ENCODE peak calls at places on chromosomes 13 and 19, in seven cellular contexts. S is HepG2, Z is HCT116, X is K562, H is SK-N-SH, G is H1, L is GM12878. V is an unnamed sample.

GRCh38 chr13:42035905-42036521 is 12.4 kb upstream of the DGKH start:
- DNase-seq in S (no peak), L (no peak), Z (no peak), G (no peak), H (no peak), X (no peak), V (no peak)

GRCh38 chr19:19321143-19321577 is 531 bp downstream of the MAU2 start:
- DNase-seq in L (no peak), Z (no peak), X (peak; percentile 46), H (peak; percentile 68), S (peak; percentile 55), G (no peak), V (no peak)

GRCh38 chr13:86447479-86447878 is 648.3 kb upstream of the SLITRK6 start:
- DNase-seq in S (no peak), L (no peak), G (no peak), Z (no peak), X (no peak), H (no peak), V (no peak)

GRCh38 chr19:3665681-3666544 is 34.4 kb downstream of the PIP5K1C start:
- DNase-seq in G (no peak), L (no peak), X (peak; percentile 87), H (peak; percentile 96), S (peak; percentile 13), Z (no peak), V (peak; percentile 23)

GRCh38 chr13:41588899-41589298 is 131.5 kb downstream of the RGCC start:
- DNase-seq in X (peak; percentile 52), S (peak; percentile 50), H (no peak), L (no peak), G (no peak), Z (peak; percentile 8), V (no peak)

GRCh38 chr13:73090812-73091187 is 32.0 kb downstream of the KLF5 start:
- DNase-seq in G (no peak), L (no peak), H (no peak), S (no peak), Z (no peak), X (no peak), V (no peak)

GRCh38 chr19:11181488-11181887 is 15.9 kb downstream of the KANK2 start:
- DNase-seq in S (no peak), L (no peak), Z (no peak), X (no peak), H (no peak), G (no peak), V (no peak)

GRCh38 chr13:40109324-40109958 is 454.0 kb downstream of the COG6 start:
- DNase-seq in L (no peak), G (no peak), X (no peak), S (no peak), Z (no peak), H (no peak), V (no peak)

GRCh38 chr19:10748924-10749434 is 31.1 kb downstream of the DNM2 start:
- DNase-seq in S (peak; percentile 94), H (peak; percentile 79), Z (peak; percentile 56), G (no peak), L (no peak), X (peak; percentile 77), V (no peak)

GRCh38 chr13:47816835-47817234 is 184.2 kb downstream of the SUCLA2 start:
- DNase-seq in H (no peak), X (no peak), G (no peak), L (no peak), S (no peak), Z (no peak), V (no peak)

GRCh38 chr13:99196466-99197256 is 4.0 kb upstream of the UBAC2 start:
- DNase-seq in G (no peak), Z (peak; percentile 54), S (no peak), H (no peak), X (no peak), L (no peak), V (no peak)

GRCh38 chr13:64453831-64454230 is 2776.3 kb downstream of the PCDH9 start:
- DNase-seq in X (no peak), H (peak; percentile 14), Z (no peak), G (no peak), S (no peak), L (no peak), V (no peak)

GRCh38 chr19:15181394-15181793 is 19.4 kb downstream of the NOTCH3 start:
- DNase-seq in Z (no peak), H (no peak), S (no peak), G (no peak), L (no peak), X (no peak), V (no peak)

GRCh38 chr19:38932425-38933179 is 1.9 kb downstream of the MRPS12 start:
- DNase-seq in H (no peak), L (no peak), X (no peak), S (peak; percentile 63), G (no peak), Z (peak; percentile 26), V (no peak)

GRCh38 chr13:19927117-19927734 is 31.3 kb upstream of the ZMYM2 start:
- DNase-seq in X (no peak), Z (peak; percentile 62), G (no peak), S (peak; percentile 21), H (no peak), L (no peak), V (peak; percentile 1)

GRCh38 chr19:56760842-56761241 is 79.7 kb downstream of the PEG3 start:
- DNase-seq in L (no peak), X (no peak), G (no peak), S (no peak), H (no peak), Z (no peak), V (no peak)

GRCh38 chr19:29535432-29535831 is 9.6 kb downstream of the VSTM2B start:
- DNase-seq in H (no peak), Z (no peak), X (no peak), L (no peak), G (no peak), S (no peak), V (no peak)

DNA sequence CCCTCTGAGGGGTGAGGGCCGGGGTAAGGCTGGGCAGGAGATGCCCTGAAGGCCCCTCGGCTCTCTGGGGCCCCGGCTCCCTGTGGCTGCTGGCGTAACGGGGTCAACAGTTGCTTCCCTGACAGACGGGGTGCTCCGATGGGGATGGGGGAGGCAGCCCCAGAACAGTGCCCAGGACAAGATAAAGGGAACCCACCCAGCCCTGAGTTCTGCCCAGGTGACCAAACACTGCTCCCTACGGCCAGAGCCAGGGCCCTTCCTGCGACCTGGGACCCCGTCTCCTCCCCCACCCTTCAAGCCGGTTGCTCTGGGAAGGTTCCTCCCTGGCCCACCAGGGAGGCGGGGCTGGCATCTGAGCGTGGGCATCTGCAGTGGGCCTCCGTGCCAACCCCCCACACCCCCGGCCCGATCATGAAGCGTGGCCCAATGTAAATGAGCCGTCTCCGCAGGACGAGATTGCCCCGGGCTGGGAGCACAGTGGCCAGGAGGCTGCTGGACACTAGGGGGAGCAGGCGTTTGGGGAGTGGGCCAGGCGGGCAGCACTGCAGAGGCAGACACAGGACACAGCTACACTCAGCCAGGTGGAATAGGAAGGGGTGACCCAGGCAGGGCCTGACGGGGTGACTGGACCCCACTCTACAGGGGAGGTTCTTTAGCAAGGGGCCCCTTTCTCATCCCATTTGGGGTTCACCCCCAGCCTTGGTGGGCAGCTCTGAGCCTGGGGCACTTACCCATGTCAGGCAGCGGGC is 1.1 kb upstream of the NKPD1 start:
- DNase-seq in X (peak; percentile 66), G (no peak), H (peak; percentile 89), S (no peak), Z (no peak), L (no peak), V (no peak)
- TF ChIP-seq JUND in X (no peak), G (no peak), H (no peak), S (no peak), Z (no peak), L (no peak), V (no peak)

GRCh38 chr19:7194566-7194965 is 99.6 kb downstream of the INSR start:
- DNase-seq in G (no peak), H (no peak), S (no peak), X (no peak), Z (no peak), L (no peak), V (no peak)

GRCh38 chr19:7199613-7200533 is 94.3 kb downstream of the INSR start:
- DNase-seq in S (peak; percentile 91), G (no peak), Z (peak; percentile 50), X (no peak), L (no peak), H (no peak), V (no peak)

GRCh38 chr19:7197760-7198696 is 96.2 kb downstream of the INSR start:
- DNase-seq in L (peak; percentile 81), X (peak; percentile 96), G (peak; percentile 59), Z (peak; percentile 84), S (peak; percentile 86), H (peak; percentile 97), V (peak; percentile 90)

GRCh38 chr19:7197169-7197759 is 97.0 kb downstream of the INSR start:
- DNase-seq in L (peak; percentile 68), Z (peak; percentile 86), G (peak; percentile 44), S (peak; percentile 87), X (peak; percentile 87), H (peak; percentile 90), V (peak; percentile 35)

DNA sequence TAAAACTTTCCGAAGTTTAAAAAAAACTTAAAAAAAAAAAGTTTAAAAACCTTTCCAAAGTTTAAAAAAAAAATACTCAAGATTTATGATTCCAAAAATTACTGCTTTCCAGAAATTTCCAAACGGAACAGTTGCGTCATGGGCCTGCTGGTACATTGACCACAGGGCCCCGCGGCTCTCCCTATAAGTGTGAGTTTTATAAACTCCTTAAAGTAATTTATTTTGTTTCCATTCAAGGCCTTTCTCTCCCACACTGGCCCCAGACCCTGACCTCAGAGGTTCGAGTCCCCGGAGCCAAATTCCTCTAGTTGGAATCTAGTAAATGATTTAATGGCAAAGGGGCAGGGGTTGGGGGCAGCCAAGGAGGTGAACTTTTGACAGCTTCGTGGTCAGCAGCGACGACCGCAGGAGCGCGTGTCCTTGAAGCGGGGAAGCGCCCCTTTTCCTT is 97.5 kb downstream of the INSR start:
- DNase-seq in X (no peak), G (no peak), S (no peak), H (no peak), Z (no peak), L (no peak), V (no peak)
- TF ChIP-seq JUND in X (no peak), G (no peak), S (no peak), H (no peak), Z (no peak), L (no peak), V (no peak)

GRCh38 chr19:33513424-33513823 is 8.2 kb downstream of the PEPD start:
- DNase-seq in L (no peak), S (no peak), G (no peak), X (no peak), Z (no peak), H (no peak), V (no peak)
- TF ChIP-seq JUND in L (no peak), S (no peak), G (no peak), X (no peak), Z (no peak), H (no peak), V (no peak)

DNA sequence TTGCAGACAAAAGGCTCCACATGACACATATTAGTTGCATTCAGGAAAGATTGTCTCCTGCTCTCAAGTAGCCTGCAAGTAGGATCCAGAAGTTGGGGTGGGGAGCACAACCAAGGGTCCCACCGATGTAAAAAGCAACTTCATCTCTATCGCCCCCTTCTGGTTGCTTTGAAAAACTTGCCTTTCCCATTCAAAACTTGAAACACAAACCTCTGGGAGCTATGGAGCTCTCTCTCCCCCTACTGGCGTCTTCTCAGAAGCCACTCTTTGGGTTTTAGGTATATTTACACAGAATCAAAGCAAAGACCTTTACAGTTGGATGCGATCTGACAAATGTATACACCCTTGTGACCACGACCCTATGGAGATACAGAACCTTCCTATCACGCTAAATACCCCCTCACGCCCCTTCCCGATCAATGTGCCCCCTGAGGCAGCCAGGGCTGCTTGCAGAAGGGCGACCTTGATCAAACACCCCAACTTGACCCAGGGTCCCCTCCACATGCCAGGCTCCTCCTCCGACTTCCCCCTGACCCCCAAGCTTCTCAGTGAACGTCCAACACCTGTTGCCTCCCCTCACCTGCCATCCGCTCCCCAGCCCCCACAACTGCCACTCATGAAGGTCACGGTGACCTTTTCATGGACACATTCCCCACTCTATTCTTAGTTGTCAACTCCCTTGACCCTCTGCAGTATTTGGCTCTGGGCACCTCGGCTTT is 10.1 kb downstream of the NOSIP start:
- DNase-seq in Z (peak; percentile 83), G (no peak), X (peak; percentile 82), S (peak; percentile 88), H (peak; percentile 86), L (no peak), V (peak; percentile 34)
- TF ChIP-seq JUND in Z (no peak), G (peak; percentile 66), X (no peak), S (no peak), H (no peak), L (no peak), V (no peak)

V was measured in T47D.